ENCODE peak calls at places on chromosomes 1 and 21, in six cellular contexts. One of them, this sample, is unnamed.

GRCh38 chr1:217528271-217528670 is 102.6 kb downstream of the GPATCH2 start:
- DNase-seq in CD8-positive, alpha-beta T cell: no peak
- DNase-seq in glutamatergic neuron: no peak
- DNase-seq in GM10248: no peak
- DNase-seq in suprapubic skin: no peak
- DNase-seq in cardiac fibroblast: peak; percentile 74
- DNase-seq in this sample: no peak

GRCh38 chr1:28526886-28527285 is 21.0 kb downstream of the RCC1 start:
- DNase-seq in CD8-positive, alpha-beta T cell: no peak
- DNase-seq in GM10248: no peak
- DNase-seq in cardiac fibroblast: peak; percentile 43
- DNase-seq in glutamatergic neuron: no peak
- DNase-seq in suprapubic skin: no peak
- DNase-seq in this sample: no peak

GRCh38 chr1:27789511-27790154 is 16.6 kb downstream of the STX12 start:
- DNase-seq in CD8-positive, alpha-beta T cell: no peak
- DNase-seq in cardiac fibroblast: peak; percentile 77
- DNase-seq in GM10248: no peak
- DNase-seq in glutamatergic neuron: no peak
- DNase-seq in suprapubic skin: no peak
- DNase-seq in this sample: no peak

GRCh38 chr1:35691080-35691479 is 27.6 kb downstream of the C1orf216 start:
- DNase-seq in glutamatergic neuron: no peak
- DNase-seq in suprapubic skin: no peak
- DNase-seq in cardiac fibroblast: no peak
- DNase-seq in GM10248: no peak
- DNase-seq in CD8-positive, alpha-beta T cell: no peak
- DNase-seq in this sample: no peak

GRCh38 chr1:54275349-54275748 is 75.4 kb downstream of the MRPL37 start:
- DNase-seq in cardiac fibroblast: peak; percentile 43
- DNase-seq in CD8-positive, alpha-beta T cell: no peak
- DNase-seq in GM10248: no peak
- DNase-seq in glutamatergic neuron: no peak
- DNase-seq in suprapubic skin: peak; percentile 87
- DNase-seq in this sample: no peak

GRCh38 chr1:46027788-46028573 is 104.4 kb downstream of the PIK3R3 start:
- DNase-seq in cardiac fibroblast: no peak
- DNase-seq in GM10248: no peak
- DNase-seq in glutamatergic neuron: no peak
- DNase-seq in CD8-positive, alpha-beta T cell: no peak
- DNase-seq in suprapubic skin: no peak
- DNase-seq in this sample: peak; percentile 34

GRCh38 chr21:37232274-37233018 is 34.7 kb downstream of the VPS26C start:
- DNase-seq in GM10248: peak; percentile 75
- DNase-seq in glutamatergic neuron: no peak
- DNase-seq in cardiac fibroblast: no peak
- DNase-seq in CD8-positive, alpha-beta T cell: no peak
- DNase-seq in suprapubic skin: no peak
- DNase-seq in this sample: no peak

GRCh38 chr1:94621802-94622201 is 80.2 kb upstream of the F3 start:
- DNase-seq in CD8-positive, alpha-beta T cell: no peak
- DNase-seq in GM10248: no peak
- DNase-seq in glutamatergic neuron: no peak
- DNase-seq in cardiac fibroblast: no peak
- DNase-seq in suprapubic skin: no peak
- DNase-seq in this sample: no peak

GRCh38 chr1:21816602-21817302 is 4.7 kb downstream of the LDLRAD2 start:
- DNase-seq in GM10248: no peak
- DNase-seq in CD8-positive, alpha-beta T cell: no peak
- DNase-seq in glutamatergic neuron: no peak
- DNase-seq in cardiac fibroblast: peak; percentile 73
- DNase-seq in suprapubic skin: no peak
- DNase-seq in this sample: no peak

GRCh38 chr21:44687671-44688070 is 5.7 kb upstream of the KRTAP12-1 start:
- DNase-seq in CD8-positive, alpha-beta T cell: no peak
- DNase-seq in suprapubic skin: no peak
- DNase-seq in glutamatergic neuron: no peak
- DNase-seq in GM10248: no peak
- DNase-seq in cardiac fibroblast: no peak
- DNase-seq in this sample: peak; percentile 10

GRCh38 chr1:30962609-30963508 is 54.3 kb upstream of the SDC3 start:
- DNase-seq in GM10248: no peak
- DNase-seq in CD8-positive, alpha-beta T cell: no peak
- DNase-seq in glutamatergic neuron: no peak
- DNase-seq in suprapubic skin: no peak
- DNase-seq in cardiac fibroblast: no peak
- DNase-seq in this sample: no peak

GRCh38 chr1:940121-941026 is 16.7 kb downstream of the SAMD11 start:
- DNase-seq in cardiac fibroblast: no peak
- DNase-seq in suprapubic skin: no peak
- DNase-seq in CD8-positive, alpha-beta T cell: no peak
- DNase-seq in glutamatergic neuron: peak; percentile 71
- DNase-seq in GM10248: peak; percentile 68
- DNase-seq in this sample: peak; percentile 75

GRCh38 chr1:61445269-61445825 is 279.6 kb downstream of the TM2D1 start:
- DNase-seq in glutamatergic neuron: no peak
- DNase-seq in GM10248: no peak
- DNase-seq in cardiac fibroblast: peak; percentile 23
- DNase-seq in CD8-positive, alpha-beta T cell: no peak
- DNase-seq in suprapubic skin: no peak
- DNase-seq in this sample: no peak

GRCh38 chr1:246782120-246782900 is 58.1 kb downstream of the SCCPDH start:
- DNase-seq in suprapubic skin: no peak
- DNase-seq in GM10248: no peak
- DNase-seq in cardiac fibroblast: peak; percentile 88
- DNase-seq in glutamatergic neuron: no peak
- DNase-seq in CD8-positive, alpha-beta T cell: no peak
- DNase-seq in this sample: no peak

GRCh38 chr1:12456979-12457378 is 161.0 kb downstream of the DHRS3 start:
- DNase-seq in cardiac fibroblast: peak; percentile 71
- DNase-seq in glutamatergic neuron: no peak
- DNase-seq in suprapubic skin: no peak
- DNase-seq in CD8-positive, alpha-beta T cell: no peak
- DNase-seq in GM10248: no peak
- DNase-seq in this sample: no peak

GRCh38 chr1:88878731-88879130 is 12.6 kb downstream of the GTF2B start:
- DNase-seq in CD8-positive, alpha-beta T cell: no peak
- DNase-seq in GM10248: no peak
- DNase-seq in cardiac fibroblast: no peak
- DNase-seq in glutamatergic neuron: no peak
- DNase-seq in suprapubic skin: no peak
- DNase-seq in this sample: no peak

GRCh38 chr1:63728611-63729226 is 45.1 kb upstream of the ROR1 start:
- DNase-seq in CD8-positive, alpha-beta T cell: no peak
- DNase-seq in suprapubic skin: no peak
- DNase-seq in glutamatergic neuron: no peak
- DNase-seq in cardiac fibroblast: no peak
- DNase-seq in GM10248: no peak
- DNase-seq in this sample: no peak

DNA sequence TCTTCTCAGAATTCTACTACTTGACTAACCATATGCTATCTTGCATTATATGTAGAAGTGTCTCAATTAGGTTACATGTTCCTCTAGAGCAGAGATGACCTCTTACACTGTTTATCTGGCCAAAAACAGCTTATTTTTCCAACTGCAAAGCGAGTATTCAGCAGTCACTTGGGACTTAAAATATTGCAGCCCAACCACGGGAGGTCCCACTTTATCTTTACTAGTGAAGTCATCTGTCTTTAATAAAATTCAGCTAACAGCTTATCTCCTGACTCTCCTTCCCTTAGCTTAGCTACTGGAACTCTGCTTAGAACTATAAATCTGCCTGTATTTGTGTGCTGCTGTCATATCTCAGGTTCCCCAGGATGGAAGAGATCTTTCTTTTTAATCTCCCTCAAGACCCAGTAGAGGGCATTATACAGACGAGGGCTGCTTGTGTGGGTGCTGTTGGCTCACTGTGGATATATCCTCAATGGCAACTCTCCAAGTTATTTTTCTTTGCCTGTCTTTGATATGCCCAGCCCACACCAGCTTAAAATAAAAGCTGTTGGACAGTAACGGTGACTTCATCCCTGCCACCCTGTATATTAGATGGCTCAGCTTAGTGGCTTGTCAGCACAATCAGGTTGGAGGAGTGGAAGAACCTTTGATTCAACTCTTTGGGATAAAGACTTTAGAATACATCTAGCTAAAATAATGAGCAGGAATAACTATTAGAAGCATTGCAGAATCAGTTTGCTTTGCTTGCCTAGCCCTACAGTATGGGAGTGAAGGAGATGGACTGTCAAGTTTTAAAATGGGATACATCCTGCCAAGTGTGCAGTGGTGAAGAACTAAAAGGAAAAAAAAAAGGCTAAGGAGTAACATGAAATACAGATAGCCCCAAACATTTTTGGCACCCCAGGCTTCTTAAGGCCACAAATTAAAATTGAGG is 9.6 kb downstream of the ENSA start:
- DNase-seq in suprapubic skin: no peak
- DNase-seq in glutamatergic neuron: no peak
- DNase-seq in CD8-positive, alpha-beta T cell: no peak
- DNase-seq in cardiac fibroblast: peak; percentile 85
- DNase-seq in GM10248: no peak
- DNase-seq in this sample: no peak
- TF ChIP-seq CTCF in suprapubic skin: no peak
- TF ChIP-seq CTCF in glutamatergic neuron: no peak
- TF ChIP-seq CTCF in CD8-positive, alpha-beta T cell: no peak
- TF ChIP-seq CTCF in cardiac fibroblast: peak; percentile 31
- TF ChIP-seq CTCF in GM10248: no peak
- TF ChIP-seq CTCF in this sample: no peak

DNA sequence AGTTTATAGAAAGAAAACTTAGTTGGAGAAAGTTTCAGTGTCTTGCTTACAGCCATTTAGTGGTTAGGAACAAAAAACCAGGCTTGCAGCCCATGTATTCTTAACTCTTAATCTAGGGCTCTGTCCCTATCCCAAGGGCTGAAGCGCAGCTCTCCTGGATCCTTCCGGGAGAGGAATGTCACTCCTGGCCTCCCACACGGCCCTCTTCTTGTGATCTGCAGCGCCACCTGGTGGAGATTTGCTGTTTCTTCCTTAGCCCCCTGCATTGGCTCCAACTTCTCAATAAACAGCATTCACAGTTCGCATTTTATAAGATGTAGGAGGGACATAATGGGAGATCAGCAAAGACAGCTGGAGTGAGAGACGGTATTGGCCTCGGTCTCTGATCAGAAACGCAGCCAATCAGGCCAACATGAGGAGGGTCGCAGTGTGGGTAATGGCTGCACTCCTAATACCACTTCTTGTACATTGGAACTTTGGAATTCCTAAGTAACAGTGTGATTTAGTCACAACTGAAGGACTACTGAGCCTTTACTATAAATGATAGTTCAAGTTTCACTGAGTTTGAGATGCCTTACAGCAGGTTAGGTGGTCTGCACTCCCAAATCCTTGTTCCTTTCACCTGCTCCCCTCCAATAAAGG is 283.4 kb downstream of the ASTN1 start:
- DNase-seq in suprapubic skin: peak; percentile 75
- DNase-seq in CD8-positive, alpha-beta T cell: no peak
- DNase-seq in cardiac fibroblast: peak; percentile 74
- DNase-seq in GM10248: peak; percentile 63
- DNase-seq in glutamatergic neuron: peak; percentile 85
- DNase-seq in this sample: peak; percentile 74
- TF ChIP-seq CTCF in suprapubic skin: peak; percentile 82
- TF ChIP-seq CTCF in CD8-positive, alpha-beta T cell: no peak
- TF ChIP-seq CTCF in cardiac fibroblast: peak; percentile 80
- TF ChIP-seq CTCF in GM10248: peak; percentile 80
- TF ChIP-seq CTCF in glutamatergic neuron: peak; percentile 97
- TF ChIP-seq CTCF in this sample: peak; percentile 93

GRCh38 chr1:168009322-168009721 is 72.5 kb upstream of the MPC2 start:
- DNase-seq in suprapubic skin: no peak
- DNase-seq in GM10248: no peak
- DNase-seq in CD8-positive, alpha-beta T cell: no peak
- DNase-seq in glutamatergic neuron: no peak
- DNase-seq in cardiac fibroblast: no peak
- DNase-seq in this sample: no peak
- TF ChIP-seq CTCF in suprapubic skin: no peak
- TF ChIP-seq CTCF in GM10248: no peak
- TF ChIP-seq CTCF in CD8-positive, alpha-beta T cell: no peak
- TF ChIP-seq CTCF in glutamatergic neuron: no peak
- TF ChIP-seq CTCF in cardiac fibroblast: no peak
- TF ChIP-seq CTCF in this sample: no peak

GRCh38 chr1:8702121-8702520 is 115.3 kb downstream of the RERE start:
- DNase-seq in GM10248: peak; percentile 32
- DNase-seq in suprapubic skin: no peak
- DNase-seq in cardiac fibroblast: peak; percentile 49
- DNase-seq in CD8-positive, alpha-beta T cell: no peak
- DNase-seq in glutamatergic neuron: no peak
- DNase-seq in this sample: no peak

GRCh38 chr1:8706291-8706690 is 111.1 kb downstream of the RERE start:
- DNase-seq in GM10248: no peak
- DNase-seq in cardiac fibroblast: no peak
- DNase-seq in suprapubic skin: no peak
- DNase-seq in glutamatergic neuron: no peak
- DNase-seq in CD8-positive, alpha-beta T cell: no peak
- DNase-seq in this sample: no peak

GRCh38 chr1:8699679-8700078 is 117.8 kb downstream of the RERE start:
- DNase-seq in glutamatergic neuron: no peak
- DNase-seq in CD8-positive, alpha-beta T cell: no peak
- DNase-seq in GM10248: no peak
- DNase-seq in suprapubic skin: no peak
- DNase-seq in cardiac fibroblast: no peak
- DNase-seq in this sample: no peak

GRCh38 chr1:8705104-8705503 is 112.3 kb downstream of the RERE start:
- DNase-seq in cardiac fibroblast: no peak
- DNase-seq in suprapubic skin: no peak
- DNase-seq in CD8-positive, alpha-beta T cell: no peak
- DNase-seq in glutamatergic neuron: no peak
- DNase-seq in GM10248: no peak
- DNase-seq in this sample: no peak

GRCh38 chr1:8702848-8703810 is 114.3 kb downstream of the RERE start:
- DNase-seq in CD8-positive, alpha-beta T cell: peak; percentile 19
- DNase-seq in glutamatergic neuron: peak; percentile 93
- DNase-seq in suprapubic skin: peak; percentile 88
- DNase-seq in cardiac fibroblast: peak; percentile 82
- DNase-seq in GM10248: peak; percentile 88
- DNase-seq in this sample: peak; percentile 86
- TF ChIP-seq CTCF in CD8-positive, alpha-beta T cell: no peak
- TF ChIP-seq CTCF in glutamatergic neuron: no peak
- TF ChIP-seq CTCF in suprapubic skin: peak; percentile 12
- TF ChIP-seq CTCF in cardiac fibroblast: no peak
- TF ChIP-seq CTCF in GM10248: peak; percentile 39
- TF ChIP-seq CTCF in this sample: no peak

GRCh38 chr1:36925251-36925650 is 109.1 kb downstream of the GRIK3 start:
- DNase-seq in GM10248: no peak
- DNase-seq in cardiac fibroblast: no peak
- DNase-seq in glutamatergic neuron: no peak
- DNase-seq in suprapubic skin: no peak
- DNase-seq in CD8-positive, alpha-beta T cell: no peak
- DNase-seq in this sample: no peak
- TF ChIP-seq CTCF in GM10248: no peak
- TF ChIP-seq CTCF in cardiac fibroblast: no peak
- TF ChIP-seq CTCF in glutamatergic neuron: no peak
- TF ChIP-seq CTCF in suprapubic skin: no peak
- TF ChIP-seq CTCF in CD8-positive, alpha-beta T cell: no peak
- TF ChIP-seq CTCF in this sample: no peak

This sample was measured in mesothelial cell of epicardium.